ENCODE peak calls at places on chromosomes 3 and 15, in five cellular contexts. C, S, X, Y and W are unnamed samples.

GRCh38 chr3:115436767-115437301 is 186.5 kb upstream of the GAP43 start:
- DNase-seq in C (no peak), Y (peak; percentile 88), S (peak; percentile 95), X (no peak), W (no peak)

GRCh38 chr3:116000315-116000714 is 377.0 kb downstream of the GAP43 start:
- DNase-seq in C (no peak), S (peak; percentile 76), Y (peak; percentile 77), X (no peak), W (no peak)

GRCh38 chr3:17025594-17026139 is 140.9 kb downstream of the PLCL2 start:
- DNase-seq in Y (no peak), X (no peak), S (no peak), C (no peak), W (peak; percentile 82)

GRCh38 chr15:33737687-33738606 is 230.3 kb upstream of the CHRM5 start:
- DNase-seq in C (peak; percentile 10), Y (peak; percentile 41), S (no peak), X (no peak), W (peak; percentile 45)

GRCh38 chr3:52896613-52897012 is 735 bp downstream of the STIMATE start:
- DNase-seq in X (no peak), S (no peak), C (no peak), Y (no peak), W (no peak)

GRCh38 chr3:49017978-49018706 is at the start of gene DALRD3:
- DNase-seq in C (peak; percentile 79), X (no peak), S (no peak), Y (peak; percentile 59), W (peak; percentile 71)

GRCh38 chr15:49760749-49761148 is 139.9 kb downstream of the DTWD1 start:
- DNase-seq in Y (no peak), S (no peak), C (no peak), X (no peak), W (no peak)

GRCh38 chr3:53252105-53252946 is 3.5 kb downstream of the TKT start:
- DNase-seq in S (no peak), C (no peak), X (no peak), Y (no peak), W (no peak)

GRCh38 chr3:182435860-182436259 is 357.4 kb upstream of the ATP11B start:
- DNase-seq in C (no peak), Y (no peak), X (no peak), S (no peak), W (no peak)

GRCh38 chr15:84747423-84748273 is 744 bp upstream of the ZNF592 start:
- DNase-seq in X (peak; percentile 20), Y (peak; percentile 73), C (peak; percentile 57), S (no peak), W (peak; percentile 82)

GRCh38 chr15:100297812-100298211 is 44.0 kb downstream of the ADAMTS17 start:
- DNase-seq in S (no peak), C (no peak), X (no peak), Y (no peak), W (no peak)

GRCh38 chr15:74892313-74892712 is 2.5 kb downstream of the MPI start:
- DNase-seq in X (no peak), Y (no peak), S (no peak), C (no peak), W (no peak)

GRCh38 chr3:171810278-171811058 is at the start of gene PLD1:
- DNase-seq in S (no peak), C (peak; percentile 11), X (no peak), Y (peak; percentile 90), W (peak; percentile 39)

GRCh38 chr3:37257581-37257980 is 83.2 kb upstream of the LRRFIP2 start:
- DNase-seq in Y (no peak), C (no peak), X (no peak), S (no peak), W (no peak)

GRCh38 chr15:73078722-73079121 is 26.5 kb downstream of the NEO1 start:
- DNase-seq in Y (peak; percentile 90), C (no peak), X (no peak), S (peak; percentile 91), W (no peak)

GRCh38 chr3:197023998-197024651 is 5.5 kb downstream of the MELTF start:
- DNase-seq in S (no peak), Y (no peak), X (no peak), C (peak; percentile 3), W (no peak)

GRCh38 chr3:135328036-135328435 is 533.0 kb downstream of the EPHB1 start:
- DNase-seq in S (no peak), C (no peak), Y (no peak), X (no peak), W (no peak)

GRCh38 chr15:69627548-69628158 is 175.0 kb downstream of the RPLP1 start:
- DNase-seq in C (no peak), S (no peak), Y (no peak), X (no peak), W (no peak)

GRCh38 chr15:61661791-61662190 is 398.5 kb downstream of the VPS13C start:
- DNase-seq in X (no peak), Y (no peak), S (no peak), C (no peak), W (no peak)

GRCh38 chr3:176633511-176633910 is 563.8 kb downstream of the TBL1XR1 start:
- DNase-seq in Y (no peak), S (no peak), X (no peak), C (no peak), W (no peak)

GRCh38 chr15:40150163-40150925 is 10.5 kb upstream of the BUB1B start:
- DNase-seq in X (no peak), S (no peak), C (no peak), Y (peak; percentile 63), W (no peak)

GRCh38 chr3:138472141-138472825 is 37.9 kb downstream of the ESYT3 start:
- DNase-seq in C (no peak), X (no peak), Y (peak; percentile 45), S (no peak), W (no peak)

GRCh38 chr3:159804726-159805410 is 183.8 kb upstream of the IL12A start:
- DNase-seq in C (peak; percentile 65), S (no peak), Y (peak; percentile 94), X (no peak), W (peak; percentile 51)

GRCh38 chr15:66477011-66477410 is 20.6 kb downstream of the SNAPC5 start:
- DNase-seq in C (peak; percentile 20), Y (no peak), X (no peak), S (no peak), W (no peak)

GRCh38 chr3:28971156-28971555 is 309.7 kb upstream of the RBMS3 start:
- DNase-seq in X (no peak), C (no peak), S (no peak), Y (no peak), W (no peak)

GRCh38 chr3:42572278-42572677 is 9.5 kb downstream of the SEC22C start:
- DNase-seq in Y (peak; percentile 45), S (no peak), C (no peak), X (no peak), W (peak; percentile 23)
- TF ChIP-seq CTCF in Y (peak; percentile 68), S (peak; percentile 58), C (peak; percentile 30), X (no peak), W (peak; percentile 22)

GRCh38 chr3:162170581-162170980 is 674.0 kb downstream of the OTOL1 start:
- DNase-seq in S (no peak), Y (no peak), X (no peak), C (no peak), W (no peak)
- TF ChIP-seq CTCF in S (no peak), Y (no peak), X (no peak), C (no peak), W (no peak)

GRCh38 chr15:41858756-41859155 is 20.1 kb downstream of the PLA2G4B start:
- DNase-seq in S (no peak), Y (no peak), X (no peak), C (no peak), W (no peak)
- TF ChIP-seq CTCF in S (no peak), Y (no peak), X (no peak), C (no peak), W (no peak)

GRCh38 chr3:190034446-190034845 is 86.3 kb downstream of the P3H2 start:
- DNase-seq in X (no peak), S (no peak), C (no peak), Y (no peak), W (no peak)
- TF ChIP-seq CTCF in X (no peak), S (no peak), C (no peak), Y (no peak), W (no peak)

GRCh38 chr15:96896766-96897165 is 566.3 kb downstream of the NR2F2 start:
- DNase-seq in C (no peak), S (no peak), X (no peak), Y (no peak), W (no peak)

GRCh38 chr15:96888764-96889163 is 558.3 kb downstream of the NR2F2 start:
- DNase-seq in X (no peak), S (no peak), C (no peak), Y (no peak), W (no peak)

GRCh38 chr15:96889734-96890480 is 559.4 kb downstream of the NR2F2 start:
- DNase-seq in Y (no peak), C (no peak), X (no peak), S (no peak), W (no peak)

GRCh38 chr15:96894669-96895068 is 564.2 kb downstream of the NR2F2 start:
- DNase-seq in Y (no peak), S (no peak), X (no peak), C (no peak), W (no peak)

DNA sequence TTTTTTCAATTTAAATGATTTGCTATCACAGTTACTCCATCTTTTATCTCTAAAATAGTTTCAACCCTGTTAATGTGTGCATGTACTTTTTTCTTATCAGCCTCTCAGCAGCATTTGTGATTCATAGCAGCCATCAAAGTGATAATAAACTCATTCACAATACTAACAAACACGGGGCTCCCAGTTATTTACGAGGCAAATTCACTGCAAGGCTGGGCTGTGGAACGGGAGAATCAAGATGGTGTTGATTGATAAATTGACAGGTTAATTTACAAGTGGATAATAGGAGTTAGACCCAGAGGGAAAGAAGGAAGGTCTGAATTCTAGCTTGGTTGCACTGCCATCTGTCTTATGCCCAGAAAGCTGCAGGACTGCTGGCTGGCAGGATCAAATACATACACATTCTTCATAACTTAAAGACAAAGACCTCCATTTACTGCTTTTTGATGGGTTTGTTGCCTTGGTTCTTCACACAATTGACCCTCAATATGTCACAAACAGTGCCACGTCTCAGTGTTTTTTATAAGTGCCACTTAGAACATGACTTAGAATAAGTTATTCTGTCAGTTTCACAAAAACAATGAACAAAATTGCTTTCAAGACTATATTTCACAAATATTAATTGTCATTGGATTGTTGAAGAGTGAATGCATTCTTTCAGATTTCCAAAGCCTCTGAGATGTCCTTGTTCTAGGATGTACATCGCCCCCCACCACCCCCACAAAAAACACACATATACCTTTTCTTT is 562.8 kb downstream of the NR2F2 start:
- DNase-seq in S (no peak), Y (peak; percentile 28), X (no peak), C (no peak), W (no peak)
- TF ChIP-seq CTCF in S (no peak), Y (peak; percentile 74), X (no peak), C (peak; percentile 33), W (no peak)